ENCODE peak calls at places on chromosomes 5 and 9, in ten cellular contexts. Z is right lobe of liver, K is heart left ventricle, Y is esophagus squamous epithelium, B is transverse colon, T is uterus, D is prostate gland, E is A549, H is endothelial cell of umbilical vein, I is ovary. W is an unnamed sample.

GRCh38 chr5:21919417-21920022 is 933.6 kb downstream of the CDH12 start:
- DNase-seq in T (no peak), Y (no peak), Z (no peak), H (peak), I (no peak), D (no peak), E (peak), K (no peak), B (no peak), W (no peak)

GRCh38 chr5:163841-164240 is 27.5 kb upstream of the LRRC14B start:
- DNase-seq in Z (peak), T (no peak), H (no peak), I (peak), K (no peak), D (no peak), B (no peak), E (no peak), Y (no peak), W (no peak)

GRCh38 chr9:128689293-128689770 is 310 bp downstream of the SET start:
- DNase-seq in H (no peak), I (no peak), B (no peak), E (peak), T (peak), D (peak), Z (peak), K (peak), Y (no peak), W (peak)

GRCh38 chr5:157613385-157614245 is 38.0 kb upstream of the ADAM19 start:
- DNase-seq in D (no peak), T (no peak), I (no peak), K (no peak), H (no peak), E (no peak), Y (no peak), Z (no peak), B (no peak), W (no peak)

GRCh38 chr5:143217065-143217803 is 186.3 kb downstream of the NR3C1 start:
- DNase-seq in Y (no peak), H (no peak), K (no peak), I (no peak), B (no peak), Z (no peak), D (no peak), E (no peak), T (no peak), W (no peak)

GRCh38 chr5:140591747-140592372 is 27.2 kb downstream of the SLC35A4 start:
- DNase-seq in Y (no peak), I (no peak), K (no peak), H (peak), E (no peak), T (no peak), D (no peak), Z (peak), B (no peak), W (no peak)

GRCh38 chr5:90983148-90983547 is 400.0 kb downstream of the ARRDC3 start:
- DNase-seq in D (no peak), K (no peak), T (no peak), B (no peak), Z (no peak), Y (no peak), I (no peak), H (peak), E (peak), W (no peak)

GRCh38 chr9:110847661-110848060 is 179.1 kb downstream of the MUSK start:
- DNase-seq in Z (no peak), H (no peak), K (no peak), T (no peak), E (no peak), I (no peak), D (no peak), B (no peak), Y (no peak), W (no peak)

GRCh38 chr9:70049672-70050271 is 6.1 kb downstream of the MAMDC2 start:
- DNase-seq in H (no peak), E (no peak), Z (peak), K (peak), D (no peak), T (peak), B (peak), I (peak), Y (no peak), W (peak)

GRCh38 chr5:79829260-79829659 is 139.6 kb downstream of the CMYA5 start:
- DNase-seq in T (no peak), E (peak), D (no peak), B (no peak), Y (no peak), I (no peak), H (no peak), K (no peak), Z (peak), W (no peak)

GRCh38 chr5:134175874-134176522 is 752 bp downstream of the SKP1 start:
- DNase-seq in H (peak), K (peak), B (no peak), Y (no peak), E (no peak), Z (no peak), D (peak), T (no peak), I (no peak), W (peak)

GRCh38 chr5:58107704-58108103 is 352.2 kb downstream of the PLK2 start:
- DNase-seq in I (no peak), B (no peak), T (no peak), Y (no peak), Z (no peak), K (no peak), D (no peak), H (no peak), E (no peak), W (no peak)

GRCh38 chr9:113775714-113776113 is 100.4 kb upstream of the ZNF618 start:
- DNase-seq in D (no peak), K (no peak), Z (no peak), B (no peak), E (no peak), H (peak), Y (no peak), I (no peak), T (no peak), W (no peak)

GRCh38 chr9:25519286-25519685 is 159.0 kb downstream of the TUSC1 start:
- DNase-seq in T (no peak), K (no peak), I (no peak), Y (no peak), H (no peak), E (no peak), D (no peak), B (no peak), Z (no peak), W (no peak)

GRCh38 chr5:154967419-154968024 is 26.6 kb downstream of the MRPL22 start:
- DNase-seq in E (peak), B (no peak), K (no peak), I (no peak), Y (no peak), D (no peak), Z (no peak), T (no peak), H (peak), W (no peak)

GRCh38 chr5:102930244-102930643 is 175.1 kb downstream of the PAM start:
- DNase-seq in K (no peak), H (no peak), E (no peak), I (no peak), D (no peak), B (no peak), Y (no peak), Z (no peak), T (no peak), W (no peak)
- TF ChIP-seq POLR2A in K (no peak), H (no peak), E (no peak), I (no peak), D (no peak), B (no peak), Y (no peak), Z (no peak), T (no peak), W (no peak)

GRCh38 chr5:17225551-17225950 is 8.1 kb downstream of the BASP1 start:
- DNase-seq in K (no peak), Z (no peak), D (no peak), I (no peak), T (no peak), H (no peak), B (no peak), E (no peak), Y (no peak), W (no peak)
- H3K4me3 ChIP-seq in K (no peak), Z (no peak), D (no peak), I (no peak), T (no peak), H (no peak), B (no peak), E (no peak), Y (no peak), W (no peak)

DNA sequence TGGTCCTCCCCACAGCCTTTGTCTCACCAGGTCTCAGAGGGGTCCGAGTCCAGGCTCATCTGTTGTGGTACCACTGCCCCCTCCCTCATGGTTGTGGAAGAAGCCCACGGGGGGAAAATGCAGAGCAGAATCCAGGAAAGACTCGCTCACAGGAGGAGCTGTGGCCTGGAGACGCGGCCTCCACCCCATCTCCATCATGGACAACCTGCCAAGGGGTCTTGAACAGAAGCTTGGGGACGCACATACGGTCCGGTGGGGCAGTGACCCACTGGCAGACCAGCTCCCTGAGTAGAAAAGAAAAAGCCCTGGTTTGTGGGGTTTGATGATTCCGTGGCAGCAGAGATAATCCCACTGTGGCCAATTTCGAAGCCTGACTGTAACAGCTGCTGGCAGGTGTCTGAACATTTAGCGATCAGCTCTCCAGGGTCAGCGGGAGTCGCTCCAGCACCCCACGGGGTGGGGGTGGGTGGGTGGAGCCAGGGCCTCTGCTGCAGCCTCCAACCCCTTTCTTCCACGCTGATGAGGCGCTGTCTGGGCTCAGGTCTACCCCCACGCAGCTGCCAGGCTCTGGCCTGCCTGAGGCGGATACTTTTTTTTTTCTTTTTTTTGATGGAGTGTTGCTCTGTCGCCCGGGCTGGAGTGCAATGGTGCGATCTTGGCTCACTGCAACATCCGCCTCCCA is 1.9 kb upstream of the GRIN1 start:
- DNase-seq in D (no peak), I (no peak), E (no peak), T (no peak), B (no peak), H (no peak), K (no peak), Z (no peak), Y (no peak), W (no peak)
- TF ChIP-seq POLR2A in D (no peak), I (no peak), E (no peak), T (no peak), B (no peak), H (no peak), K (no peak), Z (no peak), Y (no peak), W (no peak)

DNA sequence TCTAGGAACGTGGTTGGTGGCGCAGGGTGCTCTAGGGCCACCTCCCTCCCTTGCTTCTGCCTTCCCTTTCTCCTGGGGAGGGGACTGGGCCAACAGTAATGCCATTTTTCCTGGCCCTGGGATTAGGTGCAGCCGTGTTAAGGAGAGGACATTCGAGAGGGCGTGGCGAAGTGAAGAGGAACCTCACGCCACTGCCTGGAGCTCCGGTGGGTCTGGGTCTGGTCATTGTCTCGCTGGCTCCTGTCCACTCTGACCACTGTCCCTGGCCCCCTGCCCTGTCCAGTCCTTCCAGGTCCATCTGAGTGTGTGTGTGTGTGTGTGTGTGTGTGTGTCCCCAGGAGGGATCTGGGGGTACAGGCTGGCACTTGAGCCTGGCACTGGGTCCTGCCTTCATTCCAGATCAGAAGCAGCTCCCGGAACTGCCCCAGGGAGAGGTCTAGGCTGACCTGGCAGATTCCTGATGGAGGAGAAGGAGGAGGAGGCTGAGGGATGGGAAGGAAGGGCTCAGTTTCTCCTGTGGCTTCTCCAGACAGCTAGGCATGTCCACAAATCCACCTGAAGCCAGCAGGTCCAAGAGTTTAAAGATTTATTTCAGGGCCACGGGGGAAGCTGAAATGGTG is at the start of gene NDST1:
- DNase-seq in E (no peak), T (no peak), H (no peak), D (no peak), I (no peak), B (no peak), Y (no peak), K (no peak), Z (peak), W (no peak)
- H3K4me3 ChIP-seq in E (no peak), T (no peak), H (no peak), D (no peak), I (no peak), B (no peak), Y (no peak), K (no peak), Z (no peak), W (no peak)

GRCh38 chr9:127578952-127579853 is 32.9 kb upstream of the STXBP1 start:
- DNase-seq in I (peak), Z (peak), Y (peak), E (peak), T (peak), H (peak), K (peak), D (peak), B (peak), W (peak)
- TF ChIP-seq POLR2A in I (peak), Z (peak), Y (peak), E (peak), T (peak), H (peak), K (peak), D (peak), B (no peak), W (no peak)

GRCh38 chr9:76292658-76293057 is 101.6 kb downstream of the RFK start:
- DNase-seq in H (no peak), B (no peak), E (no peak), D (no peak), Y (no peak), I (no peak), Z (no peak), K (no peak), T (no peak), W (no peak)
- H3K4me3 ChIP-seq in H (no peak), B (no peak), E (no peak), D (no peak), Y (no peak), I (no peak), Z (no peak), K (no peak), T (no peak), W (no peak)

GRCh38 chr9:133125706-133126696 is 5.0 kb upstream of the RALGDS start:
- DNase-seq in I (peak), Z (peak), K (no peak), B (peak), E (no peak), Y (no peak), H (peak), T (peak), D (peak), W (no peak)
- TF ChIP-seq POLR2A in I (no peak), Z (no peak), K (no peak), B (no peak), E (no peak), Y (no peak), H (no peak), T (no peak), D (no peak), W (no peak)

GRCh38 chr5:128384068-128384467 is 154.0 kb downstream of the FBN2 start:
- DNase-seq in Y (no peak), T (no peak), Z (no peak), E (no peak), H (no peak), K (no peak), I (no peak), B (no peak), D (no peak), W (no peak)

GRCh38 chr5:128378196-128378595 is 159.8 kb downstream of the FBN2 start:
- DNase-seq in T (no peak), D (no peak), B (no peak), I (no peak), E (no peak), K (no peak), H (no peak), Y (no peak), Z (no peak), W (no peak)

GRCh38 chr5:128376577-128376976 is 161.5 kb downstream of the FBN2 start:
- DNase-seq in E (no peak), T (no peak), I (no peak), B (no peak), K (no peak), H (no peak), Y (no peak), D (no peak), Z (no peak), W (no peak)

GRCh38 chr5:128378636-128379035 is 159.4 kb downstream of the FBN2 start:
- DNase-seq in I (no peak), E (no peak), T (no peak), D (no peak), K (no peak), B (no peak), H (no peak), Z (no peak), Y (no peak), W (no peak)

DNA sequence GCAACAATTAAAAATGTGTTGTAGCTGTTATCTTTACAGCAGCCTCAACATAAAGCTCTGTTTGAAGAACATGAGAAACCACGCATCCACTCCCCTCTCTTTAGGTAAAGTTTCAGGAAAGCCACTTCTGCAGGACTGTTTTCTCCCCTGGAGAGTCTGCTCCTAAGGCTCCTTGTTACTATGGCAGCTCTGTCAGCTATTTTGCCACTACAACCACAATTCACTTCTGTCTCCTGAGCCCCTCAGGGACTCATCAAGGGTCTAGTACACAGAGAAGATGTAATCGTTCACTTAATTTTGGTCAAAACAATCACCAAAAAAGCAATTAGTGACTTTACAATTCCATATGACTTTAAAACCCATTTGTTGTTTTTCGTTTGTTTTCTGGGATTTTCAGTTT is 157.7 kb downstream of the FBN2 start:
- DNase-seq in K (no peak), H (no peak), B (no peak), Z (no peak), T (no peak), Y (no peak), E (no peak), I (no peak), D (no peak), W (no peak)
- H3K4me3 ChIP-seq in K (no peak), H (no peak), B (no peak), Z (no peak), T (no peak), Y (no peak), E (no peak), I (no peak), D (no peak), W (no peak)

W was measured in stomach.